ENCODE peak calls at places on chromosomes 11 and 22, in six cellular contexts. T is heart left ventricle, M is transverse colon, K is small intestine, F is colonic mucosa, N is PC-9. L is an unnamed sample.

GRCh38 chr11:110356769-110357671 is 60.6 kb upstream of the RDX start:
- DNase-seq in M (no peak), N (peak; percentile 99), F (no peak), T (no peak), K (no peak), L (peak; percentile 36)

GRCh38 chr22:29758068-29758622 is 8.7 kb downstream of the ZMAT5 start:
- DNase-seq in T (no peak), K (no peak), F (no peak), N (no peak), M (no peak), L (no peak)

GRCh38 chr11:70567680-70568503 is 169.6 kb downstream of the CTTN start:
- DNase-seq in T (peak; percentile 79), F (peak; percentile 78), M (peak; percentile 74), K (peak; percentile 72), N (peak; percentile 47), L (peak; percentile 17)

GRCh38 chr22:30205281-30206115 is 41.1 kb downstream of the LIF start:
- DNase-seq in M (no peak), K (no peak), F (no peak), T (no peak), N (peak; percentile 91), L (peak; percentile 52)

GRCh38 chr11:45110562-45110961 is 35.9 kb upstream of the PRDM11 start:
- DNase-seq in N (peak; percentile 49), F (peak; percentile 59), M (peak; percentile 33), T (no peak), K (peak; percentile 82), L (peak; percentile 55)

GRCh38 chr11:39192671-39193070 is 2266.8 kb downstream of the LRRC4C start:
- DNase-seq in K (no peak), M (no peak), N (no peak), T (no peak), F (no peak), L (no peak)

GRCh38 chr11:73950869-73951710 is at the start of gene DNAJB13:
- DNase-seq in F (no peak), M (peak; percentile 44), T (no peak), K (peak; percentile 40), N (peak; percentile 47), L (no peak)

GRCh38 chr11:34251640-34251980 is 106.2 kb downstream of the ABTB2 start:
- DNase-seq in M (no peak), N (no peak), T (no peak), K (no peak), F (no peak), L (peak; percentile 52)

GRCh38 chr11:75031224-75031753 is 42.6 kb downstream of the NEU3 start:
- DNase-seq in F (no peak), N (peak; percentile 35), T (no peak), M (no peak), K (no peak), L (peak; percentile 20)

GRCh38 chr22:27514612-27515011 is 286.9 kb downstream of the MN1 start:
- DNase-seq in M (no peak), K (no peak), T (no peak), N (no peak), F (no peak), L (no peak)

GRCh38 chr11:117037279-117037951 is 60.8 kb downstream of the SIK3 start:
- DNase-seq in K (peak; percentile 75), N (no peak), T (no peak), M (no peak), F (no peak), L (no peak)

GRCh38 chr11:117039897-117040296 is 58.3 kb downstream of the SIK3 start:
- DNase-seq in M (no peak), F (no peak), N (no peak), T (no peak), K (no peak), L (peak; percentile 38)

GRCh38 chr11:117042689-117043088 is 55.5 kb downstream of the SIK3 start:
- DNase-seq in M (no peak), T (no peak), F (no peak), K (no peak), N (no peak), L (no peak)

GRCh38 chr11:117037952-117038350 is 60.3 kb downstream of the SIK3 start:
- DNase-seq in M (no peak), F (no peak), N (no peak), T (no peak), K (no peak), L (no peak)

DNA sequence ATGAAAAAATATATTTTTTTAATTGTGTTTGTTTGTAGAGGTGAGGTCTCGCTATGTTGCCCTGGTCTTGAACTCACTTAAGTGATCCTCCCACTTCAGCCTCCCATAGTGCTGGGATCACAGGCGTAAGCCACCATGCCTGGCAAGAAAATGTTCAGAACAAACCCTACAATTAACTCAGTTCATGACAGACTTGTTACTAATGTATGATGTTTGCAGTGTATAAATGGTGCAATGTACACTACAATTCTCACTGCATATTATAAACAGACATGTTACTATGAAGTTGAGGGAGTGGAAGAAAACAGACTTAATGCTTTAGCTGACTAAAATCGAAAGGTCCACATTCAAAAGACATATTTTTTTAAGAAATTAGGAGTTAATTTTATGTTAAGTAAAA is 59.0 kb downstream of the SIK3 start:
- DNase-seq in F (no peak), K (no peak), M (no peak), T (no peak), N (no peak), L (no peak)
- H3K4me1 ChIP-seq in F (no peaks in the 10 kb centered on the region), K (peaks cover 5% of the 10 kb centered on the region), M (peaks cover 28% of the 10 kb centered on the region), T (peaks cover 43% of the 10 kb centered on the region), N (peaks cover 17% of the 10 kb centered on the region), L (peaks cover 18% of the 10 kb centered on the region)

DNA sequence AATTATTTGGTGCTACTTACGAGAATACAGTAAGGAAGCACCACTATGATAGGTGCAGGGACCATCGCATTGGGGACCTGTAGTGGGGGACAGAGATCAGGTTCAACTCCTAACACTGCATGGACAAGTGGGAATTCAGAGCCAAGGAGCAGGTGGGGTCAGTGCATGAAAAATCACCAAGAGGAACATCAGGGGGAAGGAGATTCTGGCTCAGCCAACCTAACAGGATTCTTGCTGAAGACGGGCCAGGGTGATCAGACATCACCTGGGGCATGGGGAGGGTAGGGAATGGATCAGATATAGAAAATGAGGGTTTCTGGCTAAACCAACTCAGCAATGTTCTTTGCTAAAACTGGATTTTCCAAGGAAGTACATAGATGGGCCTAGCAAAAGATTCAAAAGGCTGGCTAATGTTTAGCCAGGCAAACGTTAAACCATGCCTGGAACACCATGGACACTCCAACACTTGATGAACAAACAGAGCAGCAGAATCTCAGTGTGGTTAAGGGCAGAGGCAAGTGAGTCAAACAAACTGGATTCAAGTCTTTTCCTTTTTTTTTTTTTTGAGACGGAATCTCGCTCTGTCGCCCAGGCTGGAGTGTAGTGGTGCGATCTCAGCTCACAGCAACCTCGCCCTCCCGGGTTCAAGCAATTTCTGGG is 70.0 kb downstream of the MICAL3 start:
- DNase-seq in N (no peak), M (no peak), T (no peak), F (peak; percentile 41), K (no peak), L (no peak)
- H3K4me1 ChIP-seq in N (no peaks in the 10 kb centered on the region), M (peaks cover 27% of the 10 kb centered on the region), T (peaks cover 37% of the 10 kb centered on the region), F (no peaks in the 10 kb centered on the region), K (peaks cover 5% of the 10 kb centered on the region), L (peaks cover under 1% of the 10 kb centered on the region)

DNA sequence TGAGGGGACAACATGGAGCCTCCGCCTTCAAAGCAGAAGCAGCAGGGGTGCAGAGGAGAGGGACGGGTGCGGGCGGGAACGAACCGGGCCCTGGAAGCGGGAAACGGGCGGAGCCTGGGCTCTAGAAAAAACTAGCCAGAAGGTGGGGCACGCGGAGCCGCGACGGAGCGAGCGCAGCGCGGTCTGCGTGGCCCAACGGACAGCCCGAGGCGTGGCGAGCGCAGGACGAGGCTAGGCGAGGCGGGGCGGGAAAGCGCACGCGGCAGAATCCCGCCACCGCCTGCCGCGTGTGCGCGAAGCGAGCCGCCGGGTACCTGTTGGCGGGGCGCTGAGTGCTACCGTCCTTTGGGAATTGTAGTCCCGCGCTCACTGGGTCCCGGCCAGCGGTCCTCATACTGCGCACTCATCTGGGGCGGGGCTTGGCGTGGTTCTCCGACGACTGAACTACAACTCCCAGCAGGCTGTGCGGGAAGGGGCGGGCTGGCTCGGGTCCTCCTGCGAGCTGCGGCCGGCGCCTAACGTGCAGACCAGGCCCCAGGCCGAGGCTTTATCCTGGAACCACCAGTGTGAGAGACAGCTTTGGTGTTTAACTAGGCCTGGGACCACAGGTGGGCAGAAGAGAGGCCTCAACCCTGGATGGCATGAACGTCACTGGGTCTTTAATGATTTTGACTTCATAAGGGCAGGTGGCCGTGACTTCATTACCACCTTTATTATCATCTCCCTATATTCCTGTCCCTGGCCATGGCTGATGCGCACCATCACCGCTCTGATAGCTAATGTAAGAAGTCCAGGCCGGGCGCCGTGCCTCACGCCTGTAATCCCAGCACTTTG is at the start of gene ATL3:
- DNase-seq in T (peak; percentile 98), M (peak; percentile 98), F (peak; percentile 98), K (peak; percentile 96), N (peak; percentile 91), L (peak; percentile 88)
- H3K4me1 ChIP-seq in T (peaks cover 34% of the 10 kb centered on the region), M (peaks cover 27% of the 10 kb centered on the region), F (peaks cover 5% of the 10 kb centered on the region), K (no peaks in the 10 kb centered on the region), N (peaks cover 47% of the 10 kb centered on the region), L (peaks cover 30% of the 10 kb centered on the region)

GRCh38 chr22:47035443-47035881 is 273.0 kb downstream of the TBC1D22A start:
- DNase-seq in K (no peak), M (no peak), F (no peak), T (no peak), N (no peak), L (no peak)
- H3K4me1 ChIP-seq in K (no peaks in the 10 kb centered on the region), M (peaks cover 28% of the 10 kb centered on the region), F (peaks cover 11% of the 10 kb centered on the region), T (no peaks in the 10 kb centered on the region), N (no peaks in the 10 kb centered on the region), L (peaks cover 6% of the 10 kb centered on the region)

GRCh38 chr22:43007519-43008102 is 7.3 kb downstream of the PACSIN2 start:
- DNase-seq in N (no peak), T (no peak), M (peak; percentile 86), K (peak; percentile 86), F (peak; percentile 85), L (no peak)

GRCh38 chr22:43008509-43008908 is 6.4 kb downstream of the PACSIN2 start:
- DNase-seq in T (no peak), K (no peak), M (peak; percentile 75), F (peak; percentile 80), N (no peak), L (no peak)

GRCh38 chr22:43006016-43006505 is 8.9 kb downstream of the PACSIN2 start:
- DNase-seq in K (no peak), F (no peak), T (no peak), M (no peak), N (no peak), L (no peak)

GRCh38 chr22:43005106-43005505 is 9.8 kb downstream of the PACSIN2 start:
- DNase-seq in M (no peak), N (no peak), K (no peak), F (no peak), T (no peak), L (no peak)

GRCh38 chr22:43006753-43007152 is 8.2 kb downstream of the PACSIN2 start:
- DNase-seq in N (no peak), K (peak; percentile 32), T (no peak), M (no peak), F (no peak), L (no peak)
- H3K4me1 ChIP-seq in N (peaks cover 83% of the 10 kb centered on the region), K (peaks cover 21% of the 10 kb centered on the region), T (peaks cover 36% of the 10 kb centered on the region), M (peaks cover 80% of the 10 kb centered on the region), F (peaks cover 30% of the 10 kb centered on the region), L (peaks cover 34% of the 10 kb centered on the region)

DNA sequence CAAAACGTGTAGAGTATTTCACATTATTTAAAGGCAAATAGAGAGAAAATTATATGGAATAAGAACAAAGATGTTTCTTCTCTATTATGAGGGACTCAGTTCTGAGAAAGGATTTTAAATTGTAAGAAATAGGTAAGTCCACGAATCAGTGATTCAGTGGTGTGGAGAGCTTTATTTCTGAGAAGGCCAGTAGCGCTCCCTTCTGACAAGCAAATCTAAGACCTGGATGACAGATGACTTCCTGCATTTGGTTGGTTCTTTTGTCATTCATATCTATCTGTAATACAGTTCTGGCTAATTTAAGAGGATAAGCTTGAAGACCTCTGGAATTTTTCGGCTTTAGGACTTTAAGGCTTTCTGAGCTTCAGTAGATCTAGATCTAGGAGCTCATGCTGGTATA is 7.0 kb downstream of the CD3E start:
- DNase-seq in N (no peak), T (no peak), M (no peak), F (no peak), K (no peak), L (no peak)
- H3K4me1 ChIP-seq in N (peaks cover 53% of the 10 kb centered on the region), T (peaks cover 4% of the 10 kb centered on the region), M (peaks cover 19% of the 10 kb centered on the region), F (peaks cover 7% of the 10 kb centered on the region), K (no peaks in the 10 kb centered on the region), L (peaks cover 5% of the 10 kb centered on the region)